ENCODE peak calls at places on chromosomes 11 and 22, in nine cellular contexts. One of them, this sample, is unnamed.

GRCh38 chr11:12674936-12675696 is 895 bp downstream of the TEAD1 start:
- DNase-seq in activated CD4-positive, alpha-beta T cell treated with anti-CD3 and anti-CD28 coated beads for 24 hours: no peak
- DNase-seq in ELR: peak
- DNase-seq in activated T-cell treated with anti-CD3 and anti-CD28 coated beads, Interleukin-2, amount 50 U/mL, for 72 hours: no peak
- DNase-seq in gastrocnemius medialis: peak
- DNase-seq in HTR-8/SVneo: no peak
- DNase-seq in stimulated activated CD8-positive, alpha-beta memory T cell treated with anti-CD3 and anti-CD28 coated beads, Interleukin-15, amount 100 ng/mL, for 4 hours: no peak
- DNase-seq in naive thymus-derived CD8-positive, alpha-beta T cell: no peak
- DNase-seq in A673: peak
- DNase-seq in this sample: no peak

GRCh38 chr11:117876341-117877119 is at the start of gene FXYD6:
- DNase-seq in A673: peak
- DNase-seq in gastrocnemius medialis: no peak
- DNase-seq in ELR: no peak
- DNase-seq in activated CD4-positive, alpha-beta T cell treated with anti-CD3 and anti-CD28 coated beads for 24 hours: no peak
- DNase-seq in stimulated activated CD8-positive, alpha-beta memory T cell treated with anti-CD3 and anti-CD28 coated beads, Interleukin-15, amount 100 ng/mL, for 4 hours: no peak
- DNase-seq in activated T-cell treated with anti-CD3 and anti-CD28 coated beads, Interleukin-2, amount 50 U/mL, for 72 hours: peak
- DNase-seq in naive thymus-derived CD8-positive, alpha-beta T cell: no peak
- DNase-seq in HTR-8/SVneo: peak
- DNase-seq in this sample: no peak

GRCh38 chr11:93541884-93542752 is 1.1 kb downstream of the SMCO4 start:
- DNase-seq in A673: peak
- DNase-seq in gastrocnemius medialis: peak
- DNase-seq in activated T-cell treated with anti-CD3 and anti-CD28 coated beads, Interleukin-2, amount 50 U/mL, for 72 hours: peak
- DNase-seq in stimulated activated CD8-positive, alpha-beta memory T cell treated with anti-CD3 and anti-CD28 coated beads, Interleukin-15, amount 100 ng/mL, for 4 hours: no peak
- DNase-seq in activated CD4-positive, alpha-beta T cell treated with anti-CD3 and anti-CD28 coated beads for 24 hours: peak
- DNase-seq in ELR: peak
- DNase-seq in HTR-8/SVneo: peak
- DNase-seq in naive thymus-derived CD8-positive, alpha-beta T cell: peak
- DNase-seq in this sample: peak

GRCh38 chr22:43521716-43522115 is 109.9 kb downstream of the MPPED1 start:
- DNase-seq in stimulated activated CD8-positive, alpha-beta memory T cell treated with anti-CD3 and anti-CD28 coated beads, Interleukin-15, amount 100 ng/mL, for 4 hours: no peak
- DNase-seq in A673: no peak
- DNase-seq in gastrocnemius medialis: no peak
- DNase-seq in activated CD4-positive, alpha-beta T cell treated with anti-CD3 and anti-CD28 coated beads for 24 hours: no peak
- DNase-seq in naive thymus-derived CD8-positive, alpha-beta T cell: no peak
- DNase-seq in HTR-8/SVneo: no peak
- DNase-seq in activated T-cell treated with anti-CD3 and anti-CD28 coated beads, Interleukin-2, amount 50 U/mL, for 72 hours: no peak
- DNase-seq in ELR: no peak
- DNase-seq in this sample: no peak

GRCh38 chr11:48005878-48006277 is 25.5 kb downstream of the PTPRJ start:
- DNase-seq in stimulated activated CD8-positive, alpha-beta memory T cell treated with anti-CD3 and anti-CD28 coated beads, Interleukin-15, amount 100 ng/mL, for 4 hours: no peak
- DNase-seq in activated T-cell treated with anti-CD3 and anti-CD28 coated beads, Interleukin-2, amount 50 U/mL, for 72 hours: peak
- DNase-seq in HTR-8/SVneo: no peak
- DNase-seq in activated CD4-positive, alpha-beta T cell treated with anti-CD3 and anti-CD28 coated beads for 24 hours: no peak
- DNase-seq in ELR: no peak
- DNase-seq in A673: no peak
- DNase-seq in gastrocnemius medialis: no peak
- DNase-seq in naive thymus-derived CD8-positive, alpha-beta T cell: no peak
- DNase-seq in this sample: no peak

GRCh38 chr11:3121416-3121815 is 43.7 kb downstream of the OSBPL5 start:
- DNase-seq in HTR-8/SVneo: no peak
- DNase-seq in ELR: no peak
- DNase-seq in gastrocnemius medialis: peak
- DNase-seq in A673: no peak
- DNase-seq in naive thymus-derived CD8-positive, alpha-beta T cell: no peak
- DNase-seq in activated T-cell treated with anti-CD3 and anti-CD28 coated beads, Interleukin-2, amount 50 U/mL, for 72 hours: no peak
- DNase-seq in activated CD4-positive, alpha-beta T cell treated with anti-CD3 and anti-CD28 coated beads for 24 hours: no peak
- DNase-seq in stimulated activated CD8-positive, alpha-beta memory T cell treated with anti-CD3 and anti-CD28 coated beads, Interleukin-15, amount 100 ng/mL, for 4 hours: no peak
- DNase-seq in this sample: no peak

GRCh38 chr11:70397336-70397982 is 870 bp upstream of the CTTN start:
- DNase-seq in activated CD4-positive, alpha-beta T cell treated with anti-CD3 and anti-CD28 coated beads for 24 hours: no peak
- DNase-seq in HTR-8/SVneo: peak
- DNase-seq in ELR: peak
- DNase-seq in gastrocnemius medialis: peak
- DNase-seq in stimulated activated CD8-positive, alpha-beta memory T cell treated with anti-CD3 and anti-CD28 coated beads, Interleukin-15, amount 100 ng/mL, for 4 hours: no peak
- DNase-seq in A673: peak
- DNase-seq in activated T-cell treated with anti-CD3 and anti-CD28 coated beads, Interleukin-2, amount 50 U/mL, for 72 hours: no peak
- DNase-seq in naive thymus-derived CD8-positive, alpha-beta T cell: no peak
- DNase-seq in this sample: no peak

GRCh38 chr11:126106929-126107328 is 44.3 kb upstream of the CDON start:
- DNase-seq in activated T-cell treated with anti-CD3 and anti-CD28 coated beads, Interleukin-2, amount 50 U/mL, for 72 hours: no peak
- DNase-seq in stimulated activated CD8-positive, alpha-beta memory T cell treated with anti-CD3 and anti-CD28 coated beads, Interleukin-15, amount 100 ng/mL, for 4 hours: no peak
- DNase-seq in gastrocnemius medialis: no peak
- DNase-seq in A673: no peak
- DNase-seq in ELR: no peak
- DNase-seq in activated CD4-positive, alpha-beta T cell treated with anti-CD3 and anti-CD28 coated beads for 24 hours: no peak
- DNase-seq in naive thymus-derived CD8-positive, alpha-beta T cell: no peak
- DNase-seq in HTR-8/SVneo: no peak
- DNase-seq in this sample: no peak

GRCh38 chr11:79173615-79174014 is 267.2 kb downstream of the TENM4 start:
- DNase-seq in stimulated activated CD8-positive, alpha-beta memory T cell treated with anti-CD3 and anti-CD28 coated beads, Interleukin-15, amount 100 ng/mL, for 4 hours: no peak
- DNase-seq in ELR: no peak
- DNase-seq in activated CD4-positive, alpha-beta T cell treated with anti-CD3 and anti-CD28 coated beads for 24 hours: no peak
- DNase-seq in naive thymus-derived CD8-positive, alpha-beta T cell: no peak
- DNase-seq in HTR-8/SVneo: no peak
- DNase-seq in activated T-cell treated with anti-CD3 and anti-CD28 coated beads, Interleukin-2, amount 50 U/mL, for 72 hours: no peak
- DNase-seq in gastrocnemius medialis: peak
- DNase-seq in A673: no peak
- DNase-seq in this sample: no peak

GRCh38 chr11:24391165-24391564 is 105.7 kb upstream of the LUZP2 start:
- DNase-seq in A673: peak
- DNase-seq in HTR-8/SVneo: peak
- DNase-seq in stimulated activated CD8-positive, alpha-beta memory T cell treated with anti-CD3 and anti-CD28 coated beads, Interleukin-15, amount 100 ng/mL, for 4 hours: no peak
- DNase-seq in gastrocnemius medialis: no peak
- DNase-seq in activated T-cell treated with anti-CD3 and anti-CD28 coated beads, Interleukin-2, amount 50 U/mL, for 72 hours: no peak
- DNase-seq in activated CD4-positive, alpha-beta T cell treated with anti-CD3 and anti-CD28 coated beads for 24 hours: no peak
- DNase-seq in ELR: peak
- DNase-seq in naive thymus-derived CD8-positive, alpha-beta T cell: no peak
- DNase-seq in this sample: no peak

GRCh38 chr11:72426758-72427157 is 7.6 kb downstream of the CLPB start:
- DNase-seq in ELR: no peak
- DNase-seq in HTR-8/SVneo: no peak
- DNase-seq in naive thymus-derived CD8-positive, alpha-beta T cell: no peak
- DNase-seq in A673: no peak
- DNase-seq in gastrocnemius medialis: no peak
- DNase-seq in activated CD4-positive, alpha-beta T cell treated with anti-CD3 and anti-CD28 coated beads for 24 hours: no peak
- DNase-seq in stimulated activated CD8-positive, alpha-beta memory T cell treated with anti-CD3 and anti-CD28 coated beads, Interleukin-15, amount 100 ng/mL, for 4 hours: no peak
- DNase-seq in activated T-cell treated with anti-CD3 and anti-CD28 coated beads, Interleukin-2, amount 50 U/mL, for 72 hours: no peak
- DNase-seq in this sample: no peak

GRCh38 chr11:6568191-6568918 is 35.1 kb downstream of the RRP8 start:
- DNase-seq in activated CD4-positive, alpha-beta T cell treated with anti-CD3 and anti-CD28 coated beads for 24 hours: no peak
- DNase-seq in activated T-cell treated with anti-CD3 and anti-CD28 coated beads, Interleukin-2, amount 50 U/mL, for 72 hours: no peak
- DNase-seq in A673: peak
- DNase-seq in stimulated activated CD8-positive, alpha-beta memory T cell treated with anti-CD3 and anti-CD28 coated beads, Interleukin-15, amount 100 ng/mL, for 4 hours: no peak
- DNase-seq in naive thymus-derived CD8-positive, alpha-beta T cell: no peak
- DNase-seq in gastrocnemius medialis: peak
- DNase-seq in ELR: peak
- DNase-seq in HTR-8/SVneo: no peak
- DNase-seq in this sample: no peak